ENCODE peak calls at places on chromosome 17, in six cellular contexts. J, Q, P, L, V and Z are unnamed samples. For H3K4me1, the result is how much of the 10 kb centered on the place peaks cover.

GRCh38 chr17:58337600-58338453 is 9.2 kb upstream of the TSPOAP1 start:
- DNase-seq in L (peak), J (peak), Q (peak), V (peak), P (peak), Z (peak)

GRCh38 chr17:7922499-7923289 is 6.6 kb upstream of the RNF227 start:
- DNase-seq in L (peak), V (peak), J (peak), Q (peak), P (peak), Z (peak)

GRCh38 chr17:79832211-79833109 is 6.8 kb downstream of the CBX4 start:
- DNase-seq in V (peak), P (no peak), Q (no peak), J (peak), L (no peak), Z (no peak)

GRCh38 chr17:61398721-61399130 is 917 bp upstream of the TBX2 start:
- DNase-seq in J (no peak), P (no peak), V (no peak), L (no peak), Q (peak), Z (no peak)

GRCh38 chr17:75238684-75239191 is 22.7 kb downstream of the GGA3 start:
- DNase-seq in V (peak), P (peak), Q (peak), L (peak), J (no peak), Z (peak)

GRCh38 chr17:63844293-63844672 is 1.8 kb upstream of the SMARCD2 start:
- DNase-seq in J (no peak), P (no peak), Q (no peak), V (no peak), L (no peak), Z (no peak)

GRCh38 chr17:61399131-61400057 is at the start of gene TBX2:
- DNase-seq in P (no peak), L (peak), J (peak), Q (peak), V (peak), Z (peak)

GRCh38 chr17:76683921-76684745 is 26.6 kb downstream of the MXRA7 start:
- DNase-seq in L (no peak), Q (no peak), P (no peak), V (no peak), J (no peak), Z (peak)

GRCh38 chr17:36854982-36855381 is 82.3 kb upstream of the LHX1 start:
- DNase-seq in V (no peak), Q (no peak), J (no peak), P (no peak), L (no peak), Z (no peak)

GRCh38 chr17:27457405-27457730 is 1.1 kb downstream of the KSR1 start:
- DNase-seq in V (no peak), L (no peak), J (no peak), P (no peak), Q (no peak), Z (no peak)

GRCh38 chr17:1147664-1148063 is 32.1 kb downstream of the ABR start:
- DNase-seq in L (peak), J (no peak), V (peak), P (no peak), Q (peak), Z (no peak)

GRCh38 chr17:47621293-47622178 is 28.2 kb upstream of the KPNB1 start:
- DNase-seq in V (peak), P (no peak), J (no peak), L (no peak), Q (peak), Z (no peak)

GRCh38 chr17:77329741-77330531 is 189.2 kb downstream of the SEC14L1 start:
- DNase-seq in V (no peak), P (no peak), Q (no peak), J (peak), L (no peak), Z (peak)

GRCh38 chr17:82314721-82315605 is 2.4 kb downstream of the CD7 start:
- DNase-seq in J (no peak), P (no peak), Q (no peak), L (no peak), V (no peak), Z (no peak)

GRCh38 chr17:59425085-59425901 is 93.8 kb downstream of the YPEL2 start:
- DNase-seq in P (no peak), V (peak), J (no peak), L (peak), Q (peak), Z (no peak)

GRCh38 chr17:55576237-55576998 is 65.2 kb upstream of the SMIM36 start:
- DNase-seq in P (no peak), J (no peak), L (no peak), V (no peak), Q (peak), Z (no peak)

GRCh38 chr17:46121165-46121764 is 72.0 kb downstream of the KANSL1 start:
- DNase-seq in Q (no peak), J (no peak), V (no peak), P (no peak), L (no peak), Z (no peak)

GRCh38 chr17:56441331-56441730 is 152.2 kb upstream of the NOG start:
- DNase-seq in J (no peak), Q (peak), L (no peak), P (no peak), V (no peak), Z (no peak)

GRCh38 chr17:35896011-35896587 is 15.9 kb upstream of the CCL5 start:
- DNase-seq in V (no peak), J (no peak), P (peak), Q (no peak), L (no peak), Z (no peak)

GRCh38 chr17:47741109-47741792 is 8.2 kb downstream of the TBX21 start:
- DNase-seq in P (no peak), J (no peak), Q (no peak), L (no peak), V (no peak), Z (no peak)

GRCh38 chr17:3475812-3476686 is at the start of gene ASPA:
- DNase-seq in Q (peak), P (no peak), V (no peak), J (no peak), L (no peak), Z (no peak)

DNA sequence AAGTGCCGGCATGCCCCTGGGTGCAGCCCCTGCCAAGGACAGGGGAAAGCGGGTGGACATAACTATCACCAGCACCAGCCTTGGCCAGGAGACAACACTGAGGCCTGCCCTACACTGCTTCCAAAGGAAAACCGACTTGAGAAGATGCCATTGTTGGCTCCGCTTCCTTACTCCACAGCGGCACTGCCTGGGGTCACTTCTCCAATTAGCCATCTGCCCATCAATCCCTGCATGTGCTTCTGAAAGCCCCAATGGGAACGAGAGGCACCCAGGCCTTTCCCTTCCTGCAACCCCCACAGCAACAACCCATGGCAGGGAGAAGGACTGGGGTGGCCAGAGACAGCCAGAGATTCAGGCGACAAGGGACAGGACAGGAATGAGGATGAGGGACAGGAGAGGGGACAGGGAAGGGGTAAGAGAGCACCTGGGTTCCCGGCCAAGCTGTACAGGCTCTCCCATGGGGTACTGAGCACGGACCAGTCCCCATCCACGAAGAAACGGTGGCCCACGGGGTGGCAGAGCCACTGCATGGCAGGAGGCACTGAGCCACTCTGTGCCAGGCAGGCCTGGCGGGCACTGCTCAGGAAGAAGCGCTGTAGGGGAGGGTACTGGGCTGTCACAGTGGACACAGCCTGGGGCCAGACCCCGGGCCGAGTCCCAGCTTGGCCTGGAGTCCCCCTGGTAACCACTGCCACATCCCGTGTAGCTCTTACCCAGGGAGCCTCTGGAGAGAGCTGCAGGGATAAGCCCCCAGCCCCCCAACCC is 21.2 kb downstream of the SREBF1 start:
- DNase-seq in Q (no peak), L (no peak), J (no peak), P (no peak), V (no peak), Z (no peak)
- H3K4me1 ChIP-seq in Q (under half), L (under half), J (under half), P (under half), V (under half), Z (under half)

DNA sequence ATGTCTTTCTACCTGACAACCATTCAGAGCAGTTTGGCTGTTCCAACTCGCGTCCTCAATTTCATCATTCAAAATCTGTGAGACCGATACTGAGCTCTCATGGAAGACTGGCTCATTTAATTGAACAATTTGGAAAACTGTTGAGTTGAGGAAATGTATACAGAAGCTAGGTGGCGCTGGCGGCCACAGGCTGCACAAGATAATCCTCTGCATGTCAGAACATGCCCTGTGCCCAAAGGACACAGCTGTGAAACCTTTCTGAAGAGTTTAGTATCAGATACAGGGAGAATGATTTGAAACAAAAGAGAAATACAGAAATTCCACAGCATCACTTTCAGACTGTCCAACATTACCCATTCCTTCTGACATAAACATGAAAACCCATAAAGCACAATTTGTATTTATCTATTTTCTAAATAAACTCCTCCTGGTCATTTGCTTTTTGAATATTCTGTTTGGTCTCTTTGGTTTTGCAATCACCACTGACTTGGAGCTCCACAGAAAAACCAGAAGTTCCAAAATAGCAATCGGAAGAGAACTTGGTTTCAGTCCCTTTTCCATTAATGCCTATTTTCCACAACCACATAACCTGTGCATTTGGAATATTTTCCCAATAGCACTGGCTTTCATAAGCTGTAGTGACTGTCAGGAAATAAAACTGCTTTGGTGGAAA is 192.8 kb downstream of the MAP2K6 start:
- DNase-seq in Q (peak), J (peak), V (peak), L (peak), P (no peak), Z (peak)
- H3K4me3 ChIP-seq in Q (no peak), J (no peak), V (no peak), L (no peak), P (no peak), Z (no peak)

DNA sequence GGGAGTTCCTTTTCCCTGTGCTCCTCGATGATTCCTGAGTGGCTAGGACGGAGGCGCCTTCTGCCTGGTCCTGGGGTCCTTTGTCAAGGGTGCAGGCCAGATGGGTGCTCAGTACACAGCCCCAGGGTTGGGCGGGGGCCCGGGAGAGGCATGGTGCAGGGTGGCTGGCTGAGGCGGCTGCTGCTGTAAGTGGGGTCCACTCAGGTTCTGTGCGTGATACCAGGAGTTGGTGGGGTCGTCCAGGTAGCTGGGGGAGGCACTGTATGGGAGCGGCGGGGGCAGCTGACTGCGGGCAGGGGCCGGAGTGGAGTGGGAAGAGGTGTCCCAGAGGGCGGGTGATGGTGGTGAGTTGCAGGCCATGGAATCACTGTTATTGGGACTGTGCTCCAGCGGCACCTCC is 3.6 kb downstream of the DLX3 start:
- DNase-seq in L (no peak), P (no peak), V (no peak), J (no peak), Q (no peak), Z (no peak)
- H3K4me1 ChIP-seq in L (under half), P (under half), V (under half), J (under half), Q (under half), Z (under half)

GRCh38 chr17:10172778-10173177 is 25.6 kb downstream of the GAS7 start:
- DNase-seq in P (no peak), J (no peak), L (no peak), Q (no peak), V (no peak), Z (no peak)

GRCh38 chr17:10182785-10183184 is 15.6 kb downstream of the GAS7 start:
- DNase-seq in L (no peak), P (no peak), Q (no peak), J (no peak), V (no peak), Z (no peak)

GRCh38 chr17:10178789-10179075 is 19.7 kb downstream of the GAS7 start:
- DNase-seq in Q (no peak), J (no peak), L (no peak), P (no peak), V (no peak), Z (no peak)

GRCh38 chr17:10177131-10177920 is 21.1 kb downstream of the GAS7 start:
- DNase-seq in L (no peak), J (no peak), P (no peak), V (no peak), Q (no peak), Z (peak)

DNA sequence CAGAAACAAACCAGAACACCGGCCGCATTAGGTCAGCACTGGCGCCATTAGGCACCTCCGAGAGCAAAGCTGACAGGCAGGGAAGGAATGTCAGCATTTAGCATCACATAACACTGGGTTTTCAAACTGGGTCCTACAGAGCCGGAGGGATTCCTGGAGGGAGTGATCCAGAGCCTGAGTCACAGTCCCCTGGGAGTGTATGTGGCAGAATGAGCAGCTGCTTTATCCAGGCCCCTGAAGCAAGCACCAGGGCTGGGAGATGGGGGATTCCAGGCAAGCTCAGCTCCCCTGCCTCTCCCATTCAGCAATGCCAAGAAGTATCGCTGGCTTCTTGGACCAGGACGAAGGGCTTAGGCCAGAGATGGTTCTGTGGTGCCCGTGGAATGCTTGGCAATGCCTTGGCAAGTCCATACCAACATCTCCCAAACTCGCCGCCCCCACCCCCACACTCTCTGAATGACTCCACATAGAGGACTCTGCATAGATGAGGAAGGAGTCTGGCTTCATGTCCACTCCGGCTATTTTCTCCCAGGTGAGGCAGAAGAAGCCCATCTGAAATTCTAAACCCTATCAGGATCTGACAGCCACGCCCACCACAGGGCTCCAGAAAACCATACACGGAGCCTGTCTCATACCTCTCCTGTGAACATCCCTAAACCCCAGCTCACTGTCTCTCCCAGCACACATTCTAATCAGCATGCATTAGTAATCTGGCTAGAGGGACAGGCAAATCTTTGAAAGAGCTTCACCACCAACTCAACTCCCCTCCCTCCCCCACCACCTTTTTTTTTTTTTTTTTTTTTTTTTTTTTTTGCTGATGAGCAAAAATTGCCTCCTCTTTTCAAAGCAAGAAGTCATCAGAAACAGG is 20.3 kb downstream of the GAS7 start:
- DNase-seq in J (no peak), V (peak), L (no peak), P (no peak), Q (no peak), Z (no peak)
- H3K4me3 ChIP-seq in J (no peak), V (peak), L (no peak), P (no peak), Q (no peak), Z (no peak)